ENCODE peak calls at places on chromosomes 11 and 22, in ten cellular contexts. H is putamen; C is nucleus accumbens; S is GM18507; Y is anterior cingulate cortex; D is HCT116; T is neuronal stem cell; Z is coronary artery; U is AG04450; L is activated CD4-positive, alpha-beta T cell treated with anti-CD3 and anti-CD28 coated beads, Interleukin-2, amount 50 U/mL, for 24 hours. E is an unnamed sample.

GRCh38 chr11:103867481-103867880 is 169.0 kb upstream of the DDI1 start:
- DNase-seq in C (no peak), Z (no peak), L (no peak), U (no peak), H (no peak), D (no peak), S (no peak), T (no peak), Y (no peak), E (no peak)

GRCh38 chr11:33699515-33700424 is 856 bp downstream of the C11orf91 start:
- DNase-seq in H (no peak), Z (peak; percentile 78), S (no peak), Y (no peak), L (no peak), D (no peak), U (no peak), C (no peak), T (no peak), E (no peak)

GRCh38 chr11:16806791-16807190 is 68.3 kb downstream of the C11orf58 start:
- DNase-seq in Z (no peak), C (peak; percentile 27), D (no peak), T (no peak), L (no peak), H (no peak), U (peak; percentile 29), S (no peak), Y (no peak), E (no peak)

GRCh38 chr11:67541198-67541597 is 18.0 kb upstream of the CABP2 start:
- DNase-seq in U (no peak), Z (no peak), L (no peak), Y (no peak), T (no peak), C (no peak), H (no peak), D (no peak), S (no peak), E (no peak)

GRCh38 chr11:85310479-85310878 is 316.7 kb downstream of the DLG2 start:
- DNase-seq in S (no peak), D (no peak), Y (no peak), U (no peak), L (no peak), Z (no peak), H (peak; percentile 14), T (no peak), C (no peak), E (no peak)

GRCh38 chr11:43404406-43404805 is 45.7 kb downstream of the TTC17 start:
- DNase-seq in Z (no peak), D (no peak), U (no peak), S (no peak), L (no peak), C (no peak), Y (no peak), T (no peak), H (no peak), E (no peak)

GRCh38 chr22:32020117-32020516 is 22.9 kb upstream of the SLC5A1 start:
- DNase-seq in H (no peak), S (no peak), Z (no peak), D (peak; percentile 51), L (no peak), Y (no peak), T (no peak), U (peak; percentile 18), C (no peak), E (no peak)

GRCh38 chr11:117232911-117233409 is 489 bp downstream of the RNF214 start:
- DNase-seq in D (no peak), S (no peak), L (no peak), Z (peak; percentile 79), Y (no peak), U (no peak), H (no peak), C (no peak), T (no peak), E (no peak)

GRCh38 chr22:45090364-45090960 is 73.3 kb upstream of the NUP50 start:
- DNase-seq in D (no peak), L (no peak), Z (no peak), S (no peak), H (no peak), Y (no peak), U (no peak), T (peak; percentile 50), C (no peak), E (no peak)

GRCh38 chr11:78798567-78799170 is 224.0 kb upstream of the NARS2 start:
- DNase-seq in D (peak; percentile 28), L (no peak), H (peak; percentile 49), U (no peak), S (peak; percentile 30), Z (no peak), C (peak; percentile 47), Y (peak; percentile 26), T (peak; percentile 54), E (no peak)

GRCh38 chr11:2813141-2813908 is 72.2 kb downstream of the CDKN1C start:
- DNase-seq in Y (no peak), H (peak; percentile 22), U (peak; percentile 62), T (no peak), Z (no peak), D (no peak), L (no peak), S (no peak), C (no peak), E (no peak)

GRCh38 chr11:91163619-91164451 is 941.0 kb upstream of the CHORDC1 start:
- DNase-seq in Y (no peak), L (no peak), Z (no peak), H (no peak), S (no peak), U (no peak), D (no peak), C (no peak), T (no peak), E (no peak)

GRCh38 chr11:47055534-47055933 is 119.0 kb downstream of the CSTPP1 start:
- DNase-seq in L (no peak), Y (no peak), H (no peak), D (no peak), Z (no peak), T (no peak), S (no peak), U (no peak), C (no peak), E (no peak)

GRCh38 chr22:17842386-17842785 is 68.1 kb upstream of the BID start:
- DNase-seq in Y (no peak), H (no peak), T (no peak), D (no peak), L (no peak), Z (no peak), C (no peak), S (peak; percentile 56), U (no peak), E (no peak)

GRCh38 chr11:118620529-118621070 is 13.2 kb downstream of the PHLDB1 start:
- DNase-seq in D (no peak), H (no peak), Z (no peak), U (no peak), S (no peak), L (no peak), Y (no peak), T (no peak), C (no peak), E (no peak)

GRCh38 chr22:26398741-26399153 is 30.3 kb upstream of the ASPHD2 start:
- DNase-seq in S (peak; percentile 22), C (peak; percentile 59), Z (no peak), Y (peak; percentile 24), U (peak; percentile 8), H (no peak), T (peak; percentile 46), D (peak; percentile 41), L (peak; percentile 12), E (peak; percentile 32)

GRCh38 chr11:8092587-8093424 is 11.8 kb downstream of the TUB start:
- DNase-seq in H (peak; percentile 64), U (no peak), Y (no peak), D (peak; percentile 56), C (peak; percentile 20), L (no peak), Z (peak; percentile 72), S (peak; percentile 40), T (no peak), E (peak; percentile 31)

GRCh38 chr11:59271247-59271755 is 58.6 kb upstream of the MPEG1 start:
- DNase-seq in Y (no peak), C (no peak), U (no peak), L (no peak), Z (no peak), S (no peak), H (no peak), D (no peak), T (no peak), E (no peak)